ENCODE peak calls at places on chromosome 5, in nine cellular contexts. L, W, Y, H, R, X, D, M and A are unnamed samples. For H3K4me1 and H3K36me3, the result is how much of the 10 kb centered on the place peaks cover.

GRCh38 chr5:132459983-132460834 is 30.4 kb downstream of the IRF1 start:
- DNase-seq in W (no peak), H (no peak), L (peak), R (peak), D (no peak), X (no peak), Y (no peak), M (no peak), A (no peak)

GRCh38 chr5:39503148-39503547 is 78.4 kb upstream of the DAB2 start:
- DNase-seq in W (peak), M (no peak), D (no peak), L (peak), X (no peak), Y (no peak), R (peak), H (no peak), A (no peak)

GRCh38 chr5:180583738-180584137 is 7.6 kb downstream of the SCGB3A1 start:
- DNase-seq in Y (no peak), R (no peak), L (no peak), W (no peak), X (no peak), M (no peak), D (no peak), H (no peak), A (no peak)

GRCh38 chr5:93995126-93995621 is 253.8 kb upstream of the POU5F2 start:
- DNase-seq in X (no peak), W (peak), R (no peak), H (peak), L (no peak), D (no peak), M (no peak), Y (no peak), A (no peak)

GRCh38 chr5:132221781-132222648 is 5.6 kb downstream of the P4HA2 start:
- DNase-seq in M (peak), W (peak), L (no peak), D (no peak), R (peak), X (no peak), H (no peak), Y (no peak), A (no peak)

GRCh38 chr5:77683171-77683732 is 44.7 kb upstream of the OTP start:
- DNase-seq in R (no peak), H (no peak), Y (no peak), D (no peak), L (no peak), X (no peak), M (no peak), W (no peak), A (no peak)

GRCh38 chr5:3392306-3392939 is 203.2 kb upstream of the IRX1 start:
- DNase-seq in X (no peak), R (no peak), M (peak), Y (no peak), L (no peak), D (no peak), W (no peak), H (no peak), A (peak)

GRCh38 chr5:139635606-139636206 is 12.4 kb upstream of the CXXC5 start:
- DNase-seq in R (peak), X (peak), M (peak), D (no peak), L (peak), Y (peak), H (peak), W (peak), A (peak)

GRCh38 chr5:73380052-73380451 is 68.5 kb downstream of the FOXD1 start:
- DNase-seq in Y (peak), R (no peak), X (no peak), H (no peak), D (no peak), W (no peak), M (no peak), L (no peak), A (no peak)

GRCh38 chr5:34620185-34620584 is 35.9 kb upstream of the RAI14 start:
- DNase-seq in W (no peak), R (no peak), Y (no peak), X (no peak), D (no peak), L (no peak), H (no peak), M (no peak), A (no peak)

GRCh38 chr5:91384671-91385430 is 1.7 kb upstream of the ARRDC3 start:
- DNase-seq in R (peak), M (peak), Y (peak), H (peak), X (peak), W (peak), D (peak), L (peak), A (peak)

GRCh38 chr5:109703827-109704226 is 14.1 kb downstream of the MAN2A1 start:
- DNase-seq in X (no peak), D (no peak), W (peak), H (no peak), L (no peak), R (no peak), M (no peak), Y (no peak), A (no peak)

GRCh38 chr5:109706065-109706464 is 16.3 kb downstream of the MAN2A1 start:
- DNase-seq in D (no peak), M (no peak), H (no peak), R (no peak), L (no peak), Y (no peak), W (no peak), X (no peak), A (no peak)

GRCh38 chr5:109703165-109703564 is 13.4 kb downstream of the MAN2A1 start:
- DNase-seq in M (no peak), R (no peak), X (no peak), Y (no peak), L (no peak), H (no peak), W (no peak), D (no peak), A (no peak)

GRCh38 chr5:109705596-109705995 is 15.9 kb downstream of the MAN2A1 start:
- DNase-seq in Y (peak), X (no peak), W (no peak), M (no peak), L (no peak), R (no peak), H (no peak), D (no peak), A (no peak)

GRCh38 chr5:109704255-109704952 is 14.7 kb downstream of the MAN2A1 start:
- DNase-seq in R (no peak), H (no peak), Y (no peak), W (no peak), M (no peak), L (no peak), D (no peak), X (no peak), A (no peak)
- H3K4me1 ChIP-seq in R (under half), H (under half), Y (under half), W (under half), M (under half), L (half or more), D (under half), X (under half), A (under half)

GRCh38 chr5:452856-453710 is 10.1 kb downstream of the EXOC3 start:
- DNase-seq in R (peak), H (no peak), D (no peak), M (no peak), W (no peak), Y (no peak), L (no peak), X (peak), A (no peak)
- H3K36me3 ChIP-seq in R (under half), H (half or more), D (half or more), M (under half), W (under half), Y (under half), L (half or more), X (under half), A (half or more)

DNA sequence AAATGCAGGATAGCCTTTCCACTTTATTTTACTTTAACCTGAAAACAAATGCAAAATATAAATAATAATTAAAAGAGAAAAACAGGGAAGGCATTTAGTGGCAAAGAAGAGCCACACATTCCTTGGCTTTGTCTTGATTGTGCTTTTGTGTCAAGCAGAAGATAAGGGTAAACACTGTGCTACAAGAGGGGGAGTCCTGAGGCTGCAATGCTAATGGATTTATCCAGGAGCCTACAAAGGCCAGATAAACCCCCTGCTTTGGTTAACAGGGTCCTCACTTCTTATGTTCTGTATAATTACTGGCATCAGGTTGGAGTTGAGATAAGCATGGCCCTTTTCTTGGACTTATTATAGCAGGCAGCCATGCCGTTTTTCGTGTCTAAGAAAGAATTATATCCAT is 302.8 kb downstream of the EFNA5 start:
- DNase-seq in D (peak), R (no peak), L (no peak), X (no peak), W (no peak), H (no peak), Y (peak), M (no peak), A (no peak)
- H3K4me3 ChIP-seq in D (no peak), R (no peak), L (no peak), X (no peak), W (no peak), H (no peak), Y (no peak), M (no peak), A (no peak)

GRCh38 chr5:159166416-159166815 is 42.9 kb downstream of the RNF145 start:
- DNase-seq in Y (no peak), W (no peak), H (no peak), M (no peak), L (no peak), R (no peak), X (no peak), D (no peak), A (no peak)

GRCh38 chr5:159161361-159162214 is 47.8 kb downstream of the RNF145 start:
- DNase-seq in Y (peak), H (no peak), X (no peak), W (no peak), L (no peak), D (no peak), M (no peak), R (no peak), A (no peak)

GRCh38 chr5:159157552-159157951 is 51.8 kb downstream of the RNF145 start:
- DNase-seq in M (no peak), H (no peak), W (no peak), L (no peak), Y (no peak), R (no peak), D (no peak), X (no peak), A (no peak)

GRCh38 chr5:159163700-159164044 is 45.7 kb downstream of the RNF145 start:
- DNase-seq in X (no peak), H (no peak), D (no peak), L (no peak), M (no peak), R (no peak), W (no peak), Y (no peak), A (no peak)

DNA sequence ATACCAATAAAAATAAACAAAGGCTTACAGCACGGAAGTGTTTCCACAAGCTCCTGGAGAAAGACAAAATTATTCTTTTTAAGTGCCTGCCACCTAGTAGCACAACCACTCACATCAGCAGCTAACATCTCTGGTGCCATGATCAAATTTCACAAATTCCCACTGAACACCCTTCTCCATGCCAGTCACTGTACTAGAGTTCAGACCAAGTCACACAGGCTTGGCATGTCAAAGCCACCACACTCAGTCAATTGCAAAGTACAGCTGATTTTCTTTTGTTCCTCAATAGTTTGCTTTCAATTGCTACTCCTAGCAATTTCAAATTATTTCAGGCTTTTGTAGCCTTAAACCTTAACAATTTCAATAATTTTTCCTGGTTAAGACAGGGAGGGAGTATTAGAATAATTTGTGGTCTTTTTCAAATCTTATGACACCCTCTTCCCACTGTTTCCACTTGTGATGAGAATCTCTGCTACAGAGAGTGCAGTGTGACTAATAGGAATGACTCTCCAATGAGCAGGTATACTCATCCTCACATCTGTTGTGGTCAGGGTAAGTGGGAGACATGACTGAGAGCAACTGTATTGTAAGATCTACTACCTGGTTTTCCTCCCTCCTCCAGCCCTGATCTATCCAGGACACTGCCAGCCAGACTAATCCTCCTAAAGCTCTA is 46.2 kb downstream of the RNF145 start:
- DNase-seq in W (no peak), M (no peak), R (no peak), H (peak), L (no peak), D (no peak), Y (no peak), X (no peak), A (no peak)
- H3K4me1 ChIP-seq in W (under half), M (under half), R (under half), H (under half), L (under half), D (under half), Y (under half), X (under half), A (under half)

GRCh38 chr5:177527595-177527994 is 10.8 kb upstream of the DDX41 start:
- DNase-seq in X (peak), D (no peak), W (no peak), Y (no peak), H (no peak), L (no peak), M (no peak), R (no peak), A (no peak)

GRCh38 chr5:177531209-177531940 is 14.6 kb upstream of the DDX41 start:
- DNase-seq in R (no peak), X (peak), L (no peak), D (no peak), H (peak), Y (no peak), W (no peak), M (no peak), A (no peak)

GRCh38 chr5:177529247-177529901 is 12.6 kb upstream of the DDX41 start:
- DNase-seq in H (no peak), R (no peak), M (no peak), W (no peak), X (peak), L (no peak), Y (no peak), D (no peak), A (peak)

GRCh38 chr5:177528631-177529030 is 11.9 kb upstream of the DDX41 start:
- DNase-seq in X (no peak), M (no peak), L (no peak), Y (no peak), D (no peak), H (no peak), R (no peak), W (no peak), A (no peak)

DNA sequence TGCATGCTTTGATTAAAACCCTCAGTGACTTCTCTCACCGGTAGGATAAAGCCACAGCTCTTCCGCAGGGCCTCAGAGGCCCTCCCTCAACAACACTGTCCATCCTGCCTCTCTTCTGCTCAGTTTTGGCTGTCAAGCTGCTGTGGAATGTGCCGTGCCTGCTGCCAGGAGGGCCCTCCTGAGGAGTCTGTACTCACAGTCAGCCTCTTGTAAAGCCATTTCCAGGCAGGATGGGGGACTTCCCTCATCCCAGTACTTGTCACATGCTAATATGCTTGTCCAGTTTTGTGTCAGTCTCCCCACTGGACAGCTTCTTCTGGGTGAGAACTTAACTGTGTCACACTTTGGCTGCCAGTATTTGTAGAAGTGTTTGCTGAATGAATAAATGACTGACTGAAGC is 13.9 kb upstream of the DDX41 start:
- DNase-seq in R (no peak), H (no peak), M (no peak), X (peak), L (no peak), D (no peak), W (no peak), Y (no peak), A (no peak)
- H3K36me3 ChIP-seq in R (under half), H (under half), M (under half), X (under half), L (half or more), D (half or more), W (under half), Y (under half), A (under half)